ENCODE peak calls at places on chromosomes 11 and 22, in four cellular contexts. G, D, Z and X are unnamed samples.

GRCh38 chr11:23991140-23991539 is 505.7 kb upstream of the LUZP2 start:
- DNase-seq in G (no peak), D (no peak), Z (no peak), X (no peak)

GRCh38 chr11:71252782-71253730 is 679 bp upstream of the SHANK2 start:
- DNase-seq in G (no peak), D (peak), Z (peak), X (no peak)

GRCh38 chr11:36532908-36533601 is 23.0 kb upstream of the TRAF6 start:
- DNase-seq in G (no peak), D (no peak), Z (no peak), X (no peak)

GRCh38 chr11:94521684-94522083 is 9.4 kb downstream of the C11orf97 start:
- DNase-seq in G (no peak), D (no peak), Z (no peak), X (no peak)

GRCh38 chr11:18736590-18737148 is 10.7 kb upstream of the IGSF22 start:
- DNase-seq in G (no peak), D (no peak), Z (no peak), X (no peak)

GRCh38 chr11:76218449-76219206 is 12.3 kb upstream of the WNT11 start:
- DNase-seq in G (peak), D (no peak), Z (no peak), X (no peak)

GRCh38 chr11:18105086-18105801 is 638 bp downstream of the SAAL1 start:
- DNase-seq in G (no peak), D (no peak), Z (no peak), X (no peak)

GRCh38 chr11:31397239-31397834 is 27.7 kb downstream of the DNAJC24 start:
- DNase-seq in G (no peak), D (peak), Z (peak), X (peak)

GRCh38 chr22:41286639-41287091 is 678 bp upstream of the RANGAP1 start:
- DNase-seq in G (no peak), D (no peak), Z (peak), X (no peak)

GRCh38 chr11:73759520-73760065 is 1.3 kb downstream of the RAB6A start:
- DNase-seq in G (no peak), D (no peak), Z (no peak), X (no peak)

GRCh38 chr11:102810943-102811528 is 13.1 kb upstream of the MMP1 start:
- DNase-seq in G (no peak), D (no peak), Z (no peak), X (peak)

GRCh38 chr11:45843158-45843924 is 3.9 kb upstream of the CRY2 start:
- DNase-seq in G (peak), D (peak), Z (peak), X (peak)

GRCh38 chr22:47367107-47367690 is 604.7 kb downstream of the TBC1D22A start:
- DNase-seq in G (no peak), D (no peak), Z (no peak), X (no peak)

GRCh38 chr22:30947163-30947820 is 21.3 kb downstream of the MORC2 start:
- DNase-seq in G (peak), D (no peak), Z (no peak), X (no peak)

GRCh38 chr22:40204331-40205116 is 26.8 kb downstream of the TNRC6B start:
- DNase-seq in G (peak), D (no peak), Z (no peak), X (no peak)

GRCh38 chr11:2210366-2211112 is 38.9 kb upstream of the TH start:
- DNase-seq in G (no peak), D (no peak), Z (no peak), X (no peak)
- TF ChIP-seq CTCF in G (no peak), D (no peak), Z (no peak), X (no peak)

DNA sequence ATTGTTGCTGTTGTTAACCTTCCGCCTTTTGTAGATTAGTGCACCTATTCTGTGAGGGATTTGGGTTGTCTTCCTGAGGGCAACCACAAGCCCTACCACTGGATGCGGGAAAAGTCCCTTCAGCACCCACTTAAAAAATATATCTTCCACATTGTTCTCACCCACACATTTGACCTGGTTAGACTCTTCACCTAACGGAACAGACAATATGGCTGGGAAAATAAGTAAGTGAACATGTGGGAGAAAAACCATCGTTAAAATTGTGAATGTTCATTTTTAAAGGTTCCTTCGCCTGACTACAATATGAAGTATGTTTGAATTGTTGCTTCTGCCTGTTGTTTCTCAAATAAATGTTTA is 72.0 kb upstream of the MPEG1 start:
- DNase-seq in G (no peak), D (no peak), Z (no peak), X (no peak)
- TF ChIP-seq CTCF in G (no peak), D (no peak), Z (peak), X (no peak)

GRCh38 chr22:37404126-37404525 is 23.2 kb downstream of the ELFN2 start:
- DNase-seq in G (no peak), D (no peak), Z (no peak), X (no peak)
- TF ChIP-seq CTCF in G (no peak), D (no peak), Z (no peak), X (no peak)

DNA sequence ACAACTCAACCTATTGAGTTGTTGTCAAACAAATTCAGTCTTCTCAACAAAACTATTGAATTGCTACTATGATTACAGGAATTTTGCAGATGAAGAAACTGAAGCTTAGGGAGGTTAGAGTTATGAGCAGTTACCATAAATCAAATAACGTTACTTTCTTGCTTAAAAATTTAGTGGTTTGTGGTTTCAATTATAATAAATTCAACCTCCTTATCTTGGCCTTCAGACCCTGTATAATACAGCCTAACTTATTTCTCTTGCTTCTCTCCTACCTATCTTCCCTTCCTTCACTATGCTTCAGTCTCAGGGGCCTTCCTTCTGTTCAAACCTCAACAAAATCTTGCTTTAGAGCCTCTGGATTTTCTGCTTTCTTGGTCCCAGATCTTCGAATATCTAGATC is 97.6 kb upstream of the ARHGAP20 start:
- DNase-seq in G (no peak), D (no peak), Z (no peak), X (no peak)
- TF ChIP-seq CTCF in G (no peak), D (no peak), Z (no peak), X (no peak)

GRCh38 chr22:29320546-29320945 is 5.0 kb upstream of the RASL10A start:
- DNase-seq in G (no peak), D (no peak), Z (no peak), X (no peak)
- TF ChIP-seq CTCF in G (peak), D (peak), Z (no peak), X (peak)

GRCh38 chr11:34948721-34949120 is 32.3 kb downstream of the PDHX start:
- DNase-seq in G (no peak), D (no peak), Z (no peak), X (peak)
- TF ChIP-seq CTCF in G (no peak), D (no peak), Z (no peak), X (no peak)

GRCh38 chr11:112958670-112959069 is 2.5 kb upstream of the NCAM1 start:
- DNase-seq in G (no peak), D (peak), Z (no peak), X (no peak)
- TF ChIP-seq CTCF in G (peak), D (peak), Z (no peak), X (peak)